ENCODE peak calls at places on chromosomes 5 and 9, in eight cellular contexts. X is NCI-H1930; B is MM.1S; C is stimulated activated CD8-positive, alpha-beta memory T cell treated with anti-CD3 and anti-CD28 coated beads, Interleukin-7, amount 100 ng/mL, for 48 hours; I is GF-D8; R is foreskin fibroblast; Y is NCI-H2171 treated with DMSO at 0.1 percent for 48 hours; P is activated T-helper 1 cell treated with Interleukin-2 at 50 U/mL for 16 hours. T is an unnamed sample.

GRCh38 chr5:121144764-121145163 is 680.7 kb downstream of the PRR16 start:
- DNase-seq in R (peak), P (no peak), I (no peak), X (no peak), Y (no peak), B (no peak), C (no peak), T (no peak)

GRCh38 chr9:72052122-72052521 is 8.3 kb downstream of the C9orf57 start:
- DNase-seq in R (no peak), B (no peak), Y (no peak), C (no peak), P (no peak), X (no peak), I (no peak), T (no peak)

GRCh38 chr5:154444559-154445421 is 1.0 kb upstream of the SAP30L start:
- DNase-seq in R (no peak), C (peak), P (peak), X (no peak), Y (no peak), B (peak), I (peak), T (no peak)

GRCh38 chr9:37979844-37980243 is 75.9 kb upstream of the SLC25A51 start:
- DNase-seq in R (no peak), C (no peak), B (no peak), Y (no peak), I (no peak), P (no peak), X (no peak), T (no peak)

GRCh38 chr5:64165500-64166200 is at the start of gene RNF180:
- DNase-seq in R (no peak), X (no peak), B (peak), C (no peak), P (no peak), I (no peak), Y (no peak), T (no peak)

GRCh38 chr5:80318212-80318611 is 1.6 kb upstream of the SPZ1 start:
- DNase-seq in B (no peak), P (no peak), C (no peak), I (no peak), X (no peak), Y (peak), R (peak), T (no peak)

GRCh38 chr9:121906074-121906520 is 187.0 kb downstream of the TTLL11 start:
- DNase-seq in P (no peak), X (no peak), B (no peak), Y (no peak), I (no peak), C (no peak), R (peak), T (no peak)

GRCh38 chr5:140214831-140215230 is 39.8 kb downstream of the CYSTM1 start:
- DNase-seq in R (peak), P (no peak), I (peak), B (peak), Y (no peak), X (no peak), C (no peak), T (no peak)

GRCh38 chr5:138032028-138032571 is 779 bp downstream of the FAM13B start:
- DNase-seq in P (no peak), C (peak), X (no peak), I (peak), B (peak), R (peak), Y (no peak), T (peak)

GRCh38 chr5:1245901-1246576 is 20.9 kb downstream of the SLC6A18 start:
- DNase-seq in R (no peak), Y (no peak), B (no peak), X (no peak), P (no peak), C (no peak), I (no peak), T (no peak)

GRCh38 chr9:133714606-133715294 is 23.4 kb downstream of the SARDH start:
- DNase-seq in P (no peak), B (no peak), I (no peak), X (no peak), Y (no peak), R (no peak), C (no peak), T (no peak)

GRCh38 chr5:112004867-112005532 is 248.0 kb upstream of the NREP start:
- DNase-seq in C (no peak), I (no peak), Y (no peak), R (peak), X (no peak), B (no peak), P (no peak), T (no peak)

GRCh38 chr5:159182691-159183090 is 26.7 kb downstream of the RNF145 start:
- DNase-seq in C (no peak), Y (no peak), I (no peak), B (no peak), X (no peak), R (no peak), P (no peak), T (no peak)

GRCh38 chr5:131649160-131649559 is 14.1 kb upstream of the RAPGEF6 start:
- DNase-seq in I (no peak), R (no peak), B (no peak), X (no peak), P (no peak), C (no peak), Y (no peak), T (no peak)

GRCh38 chr5:71939452-71939932 is 167.8 kb upstream of the MAP1B start:
- DNase-seq in C (no peak), P (no peak), X (no peak), B (no peak), R (no peak), I (no peak), Y (peak), T (no peak)